ENCODE peak calls at places on chromosomes 11 and 22, in six cellular contexts. J is colonic mucosa, D is GM23248, P is GM23338, Z is body of pancreas, T is right lobe of liver. E is an unnamed sample.

GRCh38 chr11:123221074-123221473 is 26.0 kb upstream of the CLMP start:
- DNase-seq in T (no peak), J (no peak), P (no peak), D (peak), Z (peak), E (no peak)

GRCh38 chr11:72720806-72721205 is 31.4 kb downstream of the ARAP1 start:
- DNase-seq in D (peak), J (no peak), T (no peak), P (no peak), Z (no peak), E (no peak)

GRCh38 chr11:61897387-61898246 is 6.3 kb upstream of the FADS3 start:
- DNase-seq in J (peak), D (peak), P (peak), T (peak), Z (peak), E (peak)

GRCh38 chr11:33737362-33737821 is 1.2 kb upstream of the CD59 start:
- DNase-seq in T (no peak), Z (no peak), J (no peak), P (no peak), D (peak), E (no peak)

GRCh38 chr11:119094816-119095065 is 6.9 kb downstream of the DPAGT1 start:
- DNase-seq in T (peak), J (peak), P (peak), D (peak), Z (peak), E (no peak)

GRCh38 chr11:80898910-80899309 is 1458.1 kb upstream of the TENM4 start:
- DNase-seq in D (no peak), J (no peak), Z (no peak), P (no peak), T (no peak), E (no peak)

GRCh38 chr11:91011503-91011902 is 788.7 kb upstream of the CHORDC1 start:
- DNase-seq in Z (no peak), J (no peak), D (no peak), P (no peak), T (no peak), E (no peak)

GRCh38 chr22:46612904-46613605 is 7.1 kb upstream of the GRAMD4 start:
- DNase-seq in D (no peak), P (no peak), T (no peak), Z (no peak), J (peak), E (peak)

GRCh38 chr22:26576026-26576680 is 13.8 kb downstream of the TPST2 start:
- DNase-seq in T (no peak), Z (no peak), P (no peak), D (no peak), J (no peak), E (no peak)

GRCh38 chr11:92349478-92350156 is 125.0 kb downstream of the FAT3 start:
- DNase-seq in T (no peak), J (no peak), Z (no peak), P (peak), D (no peak), E (no peak)

GRCh38 chr11:65992056-65992455 is 9.9 kb downstream of the EIF1AD start:
- DNase-seq in D (no peak), J (no peak), P (no peak), Z (no peak), T (no peak), E (no peak)

GRCh38 chr11:12090761-12091261 is 19.6 kb upstream of the MICAL2 start:
- DNase-seq in P (no peak), T (no peak), D (no peak), Z (peak), J (peak), E (no peak)

GRCh38 chr11:68828155-68828931 is 13.4 kb downstream of the CPT1A start:
- DNase-seq in Z (peak), P (no peak), D (no peak), T (no peak), J (no peak), E (no peak)

GRCh38 chr11:134098566-134099184 is 29.8 kb downstream of the JAM3 start:
- DNase-seq in P (peak), Z (peak), T (no peak), D (no peak), J (no peak), E (no peak)

GRCh38 chr11:12840871-12841516 is 166.8 kb downstream of the TEAD1 start:
- DNase-seq in T (no peak), D (peak), P (no peak), Z (no peak), J (no peak), E (no peak)

GRCh38 chr11:128171496-128171895 is 415.9 kb downstream of the ETS1 start:
- DNase-seq in P (no peak), D (peak), J (no peak), Z (no peak), T (no peak), E (no peak)

GRCh38 chr11:46890665-46891064 is 27.7 kb downstream of the LRP4 start:
- DNase-seq in T (no peak), J (no peak), D (peak), Z (no peak), P (no peak), E (no peak)

GRCh38 chr22:29143848-29144785 is 61.6 kb upstream of the EMID1 start:
- DNase-seq in J (no peak), T (no peak), D (no peak), Z (no peak), P (no peak), E (no peak)

GRCh38 chr11:114175706-114176105 is 116.2 kb downstream of the ZBTB16 start:
- DNase-seq in Z (no peak), P (peak), T (no peak), D (no peak), J (no peak), E (no peak)

GRCh38 chr11:59600636-59601035 is 14.9 kb downstream of the OSBP start:
- DNase-seq in J (no peak), D (no peak), T (no peak), Z (no peak), P (no peak), E (no peak)

GRCh38 chr11:131195801-131196517 is 174.5 kb upstream of the NTM start:
- DNase-seq in T (no peak), J (peak), P (no peak), D (peak), Z (peak), E (no peak)

GRCh38 chr11:119786431-119787073 is 57.6 kb upstream of the NECTIN1 start:
- DNase-seq in P (no peak), Z (no peak), J (no peak), T (no peak), D (no peak), E (no peak)

GRCh38 chr22:38843716-38844660 is at the start of gene NPTXR:
- DNase-seq in Z (peak), T (peak), D (peak), J (no peak), P (peak), E (peak)

GRCh38 chr11:13140028-13140870 is 131.1 kb downstream of the RASSF10 start:
- DNase-seq in Z (peak), J (peak), P (no peak), T (peak), D (peak), E (peak)

GRCh38 chr11:33735166-33735425 is 1.1 kb downstream of the CD59 start:
- DNase-seq in J (peak), T (no peak), Z (no peak), P (peak), D (peak), E (no peak)

GRCh38 chr11:26996056-26996455 is 2.1 kb downstream of the FIBIN start:
- DNase-seq in D (peak), J (no peak), P (no peak), T (no peak), Z (no peak), E (no peak)
- H3K27ac ChIP-seq in D (no peak), J (no peak), P (no peak), T (no peak), Z (no peak), E (no peak)

GRCh38 chr11:10894666-10895065 is 36.8 kb upstream of the ZBED5 start:
- DNase-seq in J (no peak), D (no peak), Z (no peak), P (no peak), T (no peak), E (no peak)
- H3K27ac ChIP-seq in J (no peak), D (no peak), Z (no peak), P (no peak), T (no peak), E (no peak)

GRCh38 chr22:20319041-20319744 is 667 bp downstream of the DGCR6L start:
- DNase-seq in P (peak), D (peak), T (peak), Z (no peak), J (no peak), E (no peak)
- H3K27ac ChIP-seq in P (no peak), D (no peak), T (peak), Z (peak), J (peak), E (peak)

GRCh38 chr11:86803136-86803535 is 2.8 kb downstream of the PRSS23 start:
- DNase-seq in D (no peak), T (no peak), P (no peak), Z (no peak), J (no peak), E (no peak)
- H3K27ac ChIP-seq in D (no peak), T (no peak), P (no peak), Z (no peak), J (no peak), E (no peak)

GRCh38 chr11:23090659-23091058 is 230.4 kb upstream of the CCDC179 start:
- DNase-seq in T (no peak), D (no peak), J (no peak), P (no peak), Z (no peak), E (no peak)
- H3K27ac ChIP-seq in T (no peak), D (no peak), J (no peak), P (no peak), Z (no peak), E (no peak)

DNA sequence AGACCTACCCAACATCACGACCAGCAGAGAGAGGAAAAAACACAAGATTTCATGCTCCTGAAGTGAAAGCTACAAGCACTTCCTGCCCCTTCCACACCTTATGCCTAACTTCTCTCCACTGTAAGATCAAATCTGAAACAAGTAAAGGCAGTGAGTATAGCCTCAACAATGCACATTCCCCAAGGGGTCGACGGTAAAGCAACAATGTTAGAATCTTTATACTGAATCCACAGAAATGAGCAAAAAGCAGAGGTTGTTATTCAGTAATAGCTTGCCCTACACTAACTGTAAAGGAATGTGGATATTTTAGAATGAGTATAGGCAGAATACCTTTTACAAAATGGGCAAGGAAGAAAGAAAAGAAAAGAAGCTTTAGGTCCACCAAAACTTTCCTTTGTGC is 15.6 kb downstream of the ARFGAP3 start:
- DNase-seq in T (no peak), P (no peak), J (no peak), D (peak), Z (no peak), E (no peak)
- H3K27ac ChIP-seq in T (no peak), P (peak), J (no peak), D (peak), Z (no peak), E (no peak)

DNA sequence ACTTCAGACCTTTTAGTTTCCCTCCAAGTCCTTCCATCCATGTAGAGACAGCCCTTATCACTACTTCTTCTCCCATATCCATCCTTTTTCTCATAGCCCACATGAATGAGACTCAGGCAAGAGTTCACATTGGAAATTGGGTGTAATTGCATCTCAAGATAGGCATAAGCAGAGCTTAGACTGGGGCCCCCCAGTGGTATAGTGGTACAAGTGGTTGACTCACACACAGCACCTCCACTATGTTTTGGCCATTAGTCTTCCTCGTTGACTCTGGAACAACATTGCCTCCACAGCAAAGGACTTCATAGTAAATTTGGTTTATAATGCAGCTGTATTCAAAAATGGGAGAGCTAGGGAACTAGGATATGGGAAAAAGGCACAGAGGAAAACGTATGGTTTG is 2.6 kb downstream of the UBQLN3 start:
- DNase-seq in T (no peak), D (no peak), J (no peak), Z (no peak), P (peak), E (no peak)
- H3K27ac ChIP-seq in T (no peak), D (no peak), J (no peak), Z (no peak), P (no peak), E (no peak)

E was measured in DND-41.